ENCODE peak calls at places on chromosomes 2 and 18, in seven cellular contexts. One of them, this sample, is unnamed.
A peak's percentile ranks its signal among the peaks of the same experiment; 100 is the strongest.

GRCh38 chr2:32135409-32135808 is 30.3 kb upstream of the SLC30A6 start:
- DNase-seq in transverse colon: peak; percentile 28
- DNase-seq in GM20000: peak; percentile 39
- DNase-seq in OCI-LY7: peak; percentile 50
- DNase-seq in left ventricle myocardium inferior: no peak
- DNase-seq in Peyer's patch: peak; percentile 47
- DNase-seq in neural crest cell: no peak
- DNase-seq in this sample: peak; percentile 31

GRCh38 chr2:14634885-14635871 is 2.7 kb downstream of the LRATD1 start:
- DNase-seq in left ventricle myocardium inferior: peak; percentile 70
- DNase-seq in Peyer's patch: peak; percentile 87
- DNase-seq in OCI-LY7: no peak
- DNase-seq in transverse colon: peak; percentile 83
- DNase-seq in GM20000: peak; percentile 23
- DNase-seq in neural crest cell: peak; percentile 49
- DNase-seq in this sample: peak; percentile 29

GRCh38 chr18:7945882-7946281 is 378.8 kb downstream of the PTPRM start:
- DNase-seq in GM20000: no peak
- DNase-seq in OCI-LY7: no peak
- DNase-seq in left ventricle myocardium inferior: no peak
- DNase-seq in neural crest cell: no peak
- DNase-seq in transverse colon: no peak
- DNase-seq in Peyer's patch: no peak
- DNase-seq in this sample: no peak

GRCh38 chr18:33495278-33495677 is 54.8 kb upstream of the CCDC178 start:
- DNase-seq in transverse colon: no peak
- DNase-seq in neural crest cell: peak; percentile 27
- DNase-seq in OCI-LY7: peak; percentile 10
- DNase-seq in left ventricle myocardium inferior: no peak
- DNase-seq in GM20000: peak; percentile 14
- DNase-seq in Peyer's patch: no peak
- DNase-seq in this sample: no peak

GRCh38 chr2:147017976-147018645 is 826.7 kb upstream of the ACVR2A start:
- DNase-seq in neural crest cell: no peak
- DNase-seq in Peyer's patch: no peak
- DNase-seq in OCI-LY7: no peak
- DNase-seq in transverse colon: no peak
- DNase-seq in left ventricle myocardium inferior: no peak
- DNase-seq in GM20000: no peak
- DNase-seq in this sample: no peak

GRCh38 chr18:9417081-9417841 is 58.1 kb upstream of the RALBP1 start:
- DNase-seq in OCI-LY7: no peak
- DNase-seq in neural crest cell: no peak
- DNase-seq in left ventricle myocardium inferior: peak; percentile 37
- DNase-seq in GM20000: no peak
- DNase-seq in Peyer's patch: no peak
- DNase-seq in transverse colon: no peak
- DNase-seq in this sample: no peak

GRCh38 chr2:71667256-71668182 is 214.2 kb downstream of the DYSF start:
- DNase-seq in neural crest cell: peak; percentile 0
- DNase-seq in left ventricle myocardium inferior: no peak
- DNase-seq in transverse colon: no peak
- DNase-seq in Peyer's patch: peak; percentile 28
- DNase-seq in OCI-LY7: no peak
- DNase-seq in GM20000: no peak
- DNase-seq in this sample: no peak

GRCh38 chr2:84022810-84023431 is 436.2 kb downstream of the SUCLG1 start:
- DNase-seq in OCI-LY7: peak; percentile 44
- DNase-seq in transverse colon: peak; percentile 15
- DNase-seq in Peyer's patch: no peak
- DNase-seq in GM20000: peak; percentile 29
- DNase-seq in neural crest cell: peak; percentile 56
- DNase-seq in left ventricle myocardium inferior: no peak
- DNase-seq in this sample: peak; percentile 17

GRCh38 chr18:53322163-53322562 is 902.3 kb downstream of the MBD2 start:
- DNase-seq in OCI-LY7: no peak
- DNase-seq in transverse colon: no peak
- DNase-seq in Peyer's patch: no peak
- DNase-seq in neural crest cell: no peak
- DNase-seq in left ventricle myocardium inferior: no peak
- DNase-seq in GM20000: no peak
- DNase-seq in this sample: no peak

GRCh38 chr2:201797175-201797840 is 9.0 kb upstream of the CDK15 start:
- DNase-seq in transverse colon: no peak
- DNase-seq in neural crest cell: no peak
- DNase-seq in Peyer's patch: no peak
- DNase-seq in OCI-LY7: no peak
- DNase-seq in GM20000: no peak
- DNase-seq in left ventricle myocardium inferior: no peak
- DNase-seq in this sample: no peak

GRCh38 chr2:232376713-232377112 is 1.8 kb upstream of the ALPP start:
- DNase-seq in transverse colon: no peak
- DNase-seq in OCI-LY7: no peak
- DNase-seq in left ventricle myocardium inferior: no peak
- DNase-seq in Peyer's patch: no peak
- DNase-seq in GM20000: no peak
- DNase-seq in neural crest cell: no peak
- DNase-seq in this sample: no peak

GRCh38 chr2:33614190-33614589 is 15.1 kb upstream of the FAM98A start:
- DNase-seq in neural crest cell: no peak
- DNase-seq in OCI-LY7: no peak
- DNase-seq in Peyer's patch: no peak
- DNase-seq in transverse colon: no peak
- DNase-seq in GM20000: no peak
- DNase-seq in left ventricle myocardium inferior: no peak
- DNase-seq in this sample: no peak

GRCh38 chr18:62976227-62976626 is 260.9 kb downstream of the PHLPP1 start:
- DNase-seq in OCI-LY7: no peak
- DNase-seq in neural crest cell: no peak
- DNase-seq in transverse colon: peak; percentile 29
- DNase-seq in Peyer's patch: no peak
- DNase-seq in left ventricle myocardium inferior: no peak
- DNase-seq in GM20000: no peak
- DNase-seq in this sample: no peak

GRCh38 chr2:145484443-145485086 is 964.6 kb upstream of the ZEB2 start:
- DNase-seq in GM20000: peak; percentile 4
- DNase-seq in OCI-LY7: peak; percentile 33
- DNase-seq in transverse colon: no peak
- DNase-seq in Peyer's patch: no peak
- DNase-seq in left ventricle myocardium inferior: no peak
- DNase-seq in neural crest cell: no peak
- DNase-seq in this sample: no peak

GRCh38 chr18:6413554-6414117 is 1.1 kb downstream of the L3MBTL4 start:
- DNase-seq in OCI-LY7: no peak
- DNase-seq in left ventricle myocardium inferior: no peak
- DNase-seq in GM20000: no peak
- DNase-seq in neural crest cell: no peak
- DNase-seq in transverse colon: no peak
- DNase-seq in Peyer's patch: no peak
- DNase-seq in this sample: no peak

GRCh38 chr18:6411367-6411766 is 3.3 kb downstream of the L3MBTL4 start:
- DNase-seq in left ventricle myocardium inferior: no peak
- DNase-seq in Peyer's patch: no peak
- DNase-seq in transverse colon: no peak
- DNase-seq in OCI-LY7: no peak
- DNase-seq in GM20000: no peak
- DNase-seq in neural crest cell: no peak
- DNase-seq in this sample: no peak

GRCh38 chr18:6412933-6413472 is 1.7 kb downstream of the L3MBTL4 start:
- DNase-seq in OCI-LY7: no peak
- DNase-seq in left ventricle myocardium inferior: no peak
- DNase-seq in transverse colon: no peak
- DNase-seq in neural crest cell: no peak
- DNase-seq in Peyer's patch: no peak
- DNase-seq in GM20000: no peak
- DNase-seq in this sample: no peak

GRCh38 chr18:6414723-6415362 is at the start of gene L3MBTL4:
- DNase-seq in OCI-LY7: no peak
- DNase-seq in left ventricle myocardium inferior: peak; percentile 16
- DNase-seq in Peyer's patch: peak; percentile 78
- DNase-seq in GM20000: peak; percentile 82
- DNase-seq in neural crest cell: peak; percentile 6
- DNase-seq in transverse colon: peak; percentile 58
- DNase-seq in this sample: peak; percentile 77

DNA sequence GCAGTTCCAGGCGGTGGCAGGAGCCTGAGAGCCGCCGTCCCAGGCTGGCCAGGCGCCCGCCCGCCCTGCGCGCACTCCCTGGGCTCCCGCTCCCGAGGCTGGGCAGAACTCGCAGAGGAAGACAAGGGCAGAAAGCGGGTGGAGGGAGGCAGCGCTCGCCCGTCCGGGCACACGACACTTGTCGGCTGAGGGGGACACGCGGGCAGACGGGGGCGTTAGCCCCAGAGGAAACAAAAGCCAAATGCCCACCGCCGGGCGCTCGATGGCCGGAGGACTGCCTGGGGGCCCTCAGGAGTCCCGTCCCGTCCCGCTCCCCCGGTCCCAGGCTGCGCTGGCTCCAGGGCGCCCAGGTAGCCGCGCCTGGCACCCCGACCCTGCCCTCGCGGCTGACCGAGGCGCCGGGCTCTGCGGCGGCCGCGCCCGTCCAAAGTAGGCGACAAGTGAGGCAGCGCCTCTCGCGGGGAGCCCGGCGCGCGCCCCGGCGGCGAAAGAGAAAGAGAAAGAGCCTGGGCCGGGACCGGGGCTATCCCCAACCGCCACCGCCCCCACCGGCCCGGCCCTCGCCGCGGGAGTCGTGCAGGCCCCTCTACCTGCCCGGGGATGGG is 491 bp downstream of the L3MBTL4 start:
- DNase-seq in OCI-LY7: no peak
- DNase-seq in left ventricle myocardium inferior: peak; percentile 51
- DNase-seq in GM20000: peak; percentile 97
- DNase-seq in neural crest cell: peak; percentile 18
- DNase-seq in Peyer's patch: peak; percentile 89
- DNase-seq in transverse colon: peak; percentile 83
- DNase-seq in this sample: peak; percentile 95
- TF ChIP-seq CTCF in OCI-LY7: no peak
- TF ChIP-seq CTCF in left ventricle myocardium inferior: peak; percentile 25
- TF ChIP-seq CTCF in GM20000: peak; percentile 7
- TF ChIP-seq CTCF in neural crest cell: peak; percentile 36
- TF ChIP-seq CTCF in Peyer's patch: no peak
- TF ChIP-seq CTCF in transverse colon: peak; percentile 18
- TF ChIP-seq CTCF in this sample: peak; percentile 30

DNA sequence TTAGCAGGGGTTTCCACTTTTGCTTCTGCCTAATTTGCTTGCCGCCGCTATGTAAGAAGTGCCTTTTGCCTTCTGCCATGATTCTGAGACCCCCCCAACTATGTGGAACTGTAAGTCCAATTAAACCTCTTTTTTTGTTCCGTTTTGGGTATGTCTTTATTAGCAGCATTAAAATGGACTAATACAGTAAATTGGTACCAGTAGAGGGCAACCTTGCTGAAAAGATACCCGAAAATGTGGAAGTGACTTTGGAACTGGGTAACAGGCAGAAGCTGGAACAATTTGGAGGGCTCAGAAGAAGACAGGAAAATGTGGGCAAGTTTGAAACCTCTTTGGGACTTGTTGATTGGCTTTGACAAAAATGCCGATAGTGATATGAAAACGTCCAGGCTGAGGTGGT is 216.1 kb upstream of the FSIP2 start:
- DNase-seq in transverse colon: no peak
- DNase-seq in left ventricle myocardium inferior: no peak
- DNase-seq in neural crest cell: no peak
- DNase-seq in OCI-LY7: peak; percentile 2
- DNase-seq in Peyer's patch: no peak
- DNase-seq in GM20000: no peak
- DNase-seq in this sample: no peak
- TF ChIP-seq CTCF in transverse colon: no peak
- TF ChIP-seq CTCF in left ventricle myocardium inferior: no peak
- TF ChIP-seq CTCF in neural crest cell: no peak
- TF ChIP-seq CTCF in OCI-LY7: peak; percentile 54
- TF ChIP-seq CTCF in Peyer's patch: no peak
- TF ChIP-seq CTCF in GM20000: no peak
- TF ChIP-seq CTCF in this sample: peak; percentile 32

GRCh38 chr2:237353207-237353606 is 60.8 kb downstream of the COL6A3 start:
- DNase-seq in transverse colon: no peak
- DNase-seq in Peyer's patch: no peak
- DNase-seq in left ventricle myocardium inferior: no peak
- DNase-seq in OCI-LY7: no peak
- DNase-seq in GM20000: no peak
- DNase-seq in neural crest cell: no peak
- DNase-seq in this sample: no peak

GRCh38 chr2:237352279-237352845 is 61.6 kb downstream of the COL6A3 start:
- DNase-seq in transverse colon: no peak
- DNase-seq in OCI-LY7: no peak
- DNase-seq in neural crest cell: no peak
- DNase-seq in left ventricle myocardium inferior: no peak
- DNase-seq in Peyer's patch: no peak
- DNase-seq in GM20000: no peak
- DNase-seq in this sample: no peak

GRCh38 chr2:237355726-237356125 is 58.2 kb downstream of the COL6A3 start:
- DNase-seq in Peyer's patch: no peak
- DNase-seq in GM20000: no peak
- DNase-seq in left ventricle myocardium inferior: no peak
- DNase-seq in OCI-LY7: no peak
- DNase-seq in transverse colon: no peak
- DNase-seq in neural crest cell: no peak
- DNase-seq in this sample: no peak

GRCh38 chr2:237351796-237352195 is 62.2 kb downstream of the COL6A3 start:
- DNase-seq in left ventricle myocardium inferior: no peak
- DNase-seq in GM20000: no peak
- DNase-seq in OCI-LY7: no peak
- DNase-seq in Peyer's patch: no peak
- DNase-seq in neural crest cell: no peak
- DNase-seq in transverse colon: no peak
- DNase-seq in this sample: no peak

DNA sequence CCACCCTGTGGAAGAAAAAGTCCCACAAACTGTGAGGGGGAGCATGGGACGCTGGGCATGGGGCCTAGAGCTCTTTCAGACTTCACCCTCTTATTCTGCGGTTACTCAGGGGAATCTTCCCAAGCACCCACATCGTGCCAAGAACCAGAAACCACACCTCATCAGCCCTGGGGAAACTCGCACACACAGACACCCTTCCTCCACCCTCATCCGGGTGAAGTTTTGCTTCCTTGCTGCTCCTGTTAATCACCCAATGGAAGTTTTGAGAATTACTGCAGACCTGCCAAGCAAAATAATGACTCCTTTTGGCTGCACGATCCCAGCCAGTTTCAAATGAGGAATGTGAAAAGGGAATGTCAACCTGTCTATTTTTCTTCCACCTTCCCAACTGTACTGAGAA is 59.0 kb downstream of the COL6A3 start:
- DNase-seq in Peyer's patch: no peak
- DNase-seq in left ventricle myocardium inferior: no peak
- DNase-seq in neural crest cell: no peak
- DNase-seq in GM20000: no peak
- DNase-seq in OCI-LY7: no peak
- DNase-seq in transverse colon: no peak
- DNase-seq in this sample: no peak
- TF ChIP-seq CTCF in Peyer's patch: no peak
- TF ChIP-seq CTCF in left ventricle myocardium inferior: no peak
- TF ChIP-seq CTCF in neural crest cell: no peak
- TF ChIP-seq CTCF in GM20000: no peak
- TF ChIP-seq CTCF in OCI-LY7: no peak
- TF ChIP-seq CTCF in transverse colon: no peak
- TF ChIP-seq CTCF in this sample: no peak

DNA sequence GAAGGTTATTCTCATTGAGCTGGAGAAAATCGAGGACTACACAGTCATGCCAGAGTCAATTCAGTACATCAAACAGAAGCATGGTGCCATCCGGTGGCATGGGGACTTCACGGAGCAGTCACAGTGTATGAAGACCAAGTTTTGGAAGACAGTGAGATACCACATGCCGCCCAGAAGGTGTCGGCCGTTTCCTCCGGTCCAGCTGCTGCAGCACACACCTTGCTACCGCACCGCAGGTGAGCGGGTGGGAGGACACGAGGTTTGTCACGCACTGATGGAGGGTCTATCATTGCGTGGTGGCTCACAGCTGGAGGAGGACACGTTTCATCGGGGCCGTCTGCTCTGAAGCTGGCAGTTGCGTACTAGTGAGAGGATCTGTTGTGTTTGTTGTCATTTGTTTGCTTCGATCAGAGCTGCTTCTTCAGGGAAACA is 48.2 kb downstream of the IL1RL2 start:
- DNase-seq in transverse colon: no peak
- DNase-seq in neural crest cell: no peak
- DNase-seq in OCI-LY7: no peak
- DNase-seq in left ventricle myocardium inferior: no peak
- DNase-seq in Peyer's patch: no peak
- DNase-seq in GM20000: no peak
- DNase-seq in this sample: no peak
- TF ChIP-seq CTCF in transverse colon: no peak
- TF ChIP-seq CTCF in neural crest cell: no peak
- TF ChIP-seq CTCF in OCI-LY7: no peak
- TF ChIP-seq CTCF in left ventricle myocardium inferior: no peak
- TF ChIP-seq CTCF in Peyer's patch: no peak
- TF ChIP-seq CTCF in GM20000: no peak
- TF ChIP-seq CTCF in this sample: no peak